ENCODE peak calls at places on chromosomes 5 and 9, in nine cellular contexts. K, J, D, X, Y, L, C, G and M are unnamed samples. For H3K4me1, the result is how much of the 10 kb centered on the place peaks cover.

GRCh38 chr9:116380496-116380995 is 227.0 kb downstream of the PAPPA start:
- DNase-seq in X (no peak), J (no peak), C (no peak), D (no peak), L (no peak), K (peak), G (no peak), Y (no peak), M (no peak)

GRCh38 chr9:33799928-33800689 is 4.7 kb downstream of the PRSS3 start:
- DNase-seq in K (no peak), J (no peak), D (no peak), L (no peak), Y (no peak), C (no peak), X (no peak), G (no peak), M (no peak)

GRCh38 chr9:4987996-4988421 is 2.9 kb downstream of the JAK2 start:
- DNase-seq in Y (peak), C (peak), X (peak), D (peak), J (peak), K (peak), L (no peak), G (peak), M (peak)

GRCh38 chr5:72451771-72452505 is 55.3 kb downstream of the ZNF366 start:
- DNase-seq in D (peak), G (no peak), J (no peak), K (peak), Y (peak), C (peak), X (no peak), L (no peak), M (no peak)

GRCh38 chr9:103707181-103707580 is 386.9 kb upstream of the SMC2 start:
- DNase-seq in G (no peak), D (no peak), K (no peak), X (no peak), J (no peak), Y (no peak), L (no peak), C (peak), M (peak)

GRCh38 chr5:124604419-124604818 is 142.0 kb downstream of the ZNF608 start:
- DNase-seq in K (no peak), C (no peak), L (no peak), J (no peak), G (no peak), X (no peak), D (no peak), Y (no peak), M (no peak)

GRCh38 chr9:128495804-128496417 is 8.6 kb upstream of the GLE1 start:
- DNase-seq in G (peak), D (no peak), Y (no peak), L (no peak), C (peak), J (no peak), X (no peak), K (no peak), M (no peak)

GRCh38 chr9:33815781-33816180 is 1.2 kb upstream of the UBE2R2 start:
- DNase-seq in G (no peak), L (no peak), C (no peak), Y (no peak), J (no peak), X (no peak), K (no peak), D (no peak), M (no peak)

GRCh38 chr5:150514708-150515211 is 6.8 kb downstream of the NDST1 start:
- DNase-seq in C (peak), Y (peak), G (no peak), J (no peak), X (no peak), K (peak), L (no peak), D (peak), M (peak)

GRCh38 chr9:121670447-121670846 is 19.0 kb downstream of the DAB2IP start:
- DNase-seq in Y (peak), J (no peak), L (no peak), D (peak), X (no peak), G (no peak), C (no peak), K (peak), M (no peak)

GRCh38 chr5:74140409-74140808 is 500.1 kb downstream of the ENC1 start:
- DNase-seq in C (no peak), K (no peak), J (no peak), G (no peak), Y (no peak), X (no peak), D (peak), L (no peak), M (no peak)

GRCh38 chr9:83106272-83106671 is 43.3 kb upstream of the RASEF start:
- DNase-seq in D (peak), K (no peak), L (no peak), X (no peak), Y (no peak), C (no peak), J (no peak), G (no peak), M (no peak)

GRCh38 chr9:127210851-127211730 is 53.5 kb upstream of the GARNL3 start:
- DNase-seq in G (no peak), J (no peak), K (no peak), X (no peak), C (no peak), D (no peak), Y (no peak), L (no peak), M (no peak)

GRCh38 chr9:83081010-83081409 is 18.1 kb upstream of the RASEF start:
- DNase-seq in C (no peak), D (no peak), X (no peak), Y (no peak), J (no peak), K (no peak), G (no peak), L (no peak), M (no peak)

GRCh38 chr9:94799578-94800264 is 73.2 kb downstream of the AOPEP start:
- DNase-seq in X (no peak), C (peak), Y (peak), J (no peak), D (peak), G (no peak), K (no peak), L (no peak), M (peak)

GRCh38 chr9:98807811-98808195 is 333 bp downstream of the GALNT12 start:
- DNase-seq in X (no peak), D (peak), K (peak), G (no peak), Y (no peak), C (no peak), L (no peak), J (no peak), M (no peak)

GRCh38 chr5:14182761-14183160 is 39.6 kb downstream of the TRIO start:
- DNase-seq in C (no peak), L (no peak), J (no peak), K (no peak), D (no peak), Y (no peak), X (no peak), G (no peak), M (peak)

GRCh38 chr5:97550164-97550563 is 367.1 kb upstream of the RIOK2 start:
- DNase-seq in L (no peak), J (no peak), X (no peak), Y (peak), C (peak), G (no peak), D (peak), K (peak), M (peak)

GRCh38 chr9:123669355-123669754 is 260.6 kb downstream of the DENND1A start:
- DNase-seq in L (no peak), Y (no peak), J (no peak), D (no peak), X (no peak), K (no peak), C (no peak), G (no peak), M (no peak)

GRCh38 chr9:136403538-136403914 is 3.6 kb upstream of the SNAPC4 start:
- DNase-seq in X (no peak), K (no peak), C (no peak), J (no peak), D (no peak), Y (no peak), L (no peak), G (no peak), M (no peak)
- H3K9ac ChIP-seq in X (peak), K (no peak), C (no peak), J (no peak), D (no peak), Y (no peak), L (no peak), G (no peak), M (no peak)

GRCh38 chr5:136192526-136193395 is at the start of gene SMIM32:
- DNase-seq in X (peak), K (peak), Y (no peak), G (no peak), L (no peak), J (no peak), D (peak), C (no peak), M (no peak)
- TF ChIP-seq EZH2 in X (no peak), K (peak), Y (peak), G (no peak), L (peak), J (no peak), D (no peak), C (no peak), M (no peak)

GRCh38 chr5:174151579-174152181 is 106.2 kb downstream of the NSG2 start:
- DNase-seq in X (no peak), J (peak), D (no peak), K (no peak), G (no peak), C (no peak), Y (no peak), L (no peak), M (no peak)

GRCh38 chr5:174159327-174160247 is 114.1 kb downstream of the NSG2 start:
- DNase-seq in L (peak), J (no peak), C (peak), Y (peak), G (peak), X (no peak), K (peak), D (peak), M (peak)

GRCh38 chr5:174154559-174154958 is 109.1 kb downstream of the NSG2 start:
- DNase-seq in D (no peak), L (no peak), J (no peak), G (no peak), C (no peak), Y (no peak), K (no peak), X (no peak), M (no peak)

GRCh38 chr5:174157048-174157447 is 111.5 kb downstream of the NSG2 start:
- DNase-seq in G (no peak), K (no peak), L (no peak), D (no peak), X (no peak), Y (no peak), J (no peak), C (no peak), M (no peak)
- H3K4me1 ChIP-seq in G (under half), K (under half), L (under half), D (under half), X (under half), Y (under half), J (under half), C (under half), M (under half)

DNA sequence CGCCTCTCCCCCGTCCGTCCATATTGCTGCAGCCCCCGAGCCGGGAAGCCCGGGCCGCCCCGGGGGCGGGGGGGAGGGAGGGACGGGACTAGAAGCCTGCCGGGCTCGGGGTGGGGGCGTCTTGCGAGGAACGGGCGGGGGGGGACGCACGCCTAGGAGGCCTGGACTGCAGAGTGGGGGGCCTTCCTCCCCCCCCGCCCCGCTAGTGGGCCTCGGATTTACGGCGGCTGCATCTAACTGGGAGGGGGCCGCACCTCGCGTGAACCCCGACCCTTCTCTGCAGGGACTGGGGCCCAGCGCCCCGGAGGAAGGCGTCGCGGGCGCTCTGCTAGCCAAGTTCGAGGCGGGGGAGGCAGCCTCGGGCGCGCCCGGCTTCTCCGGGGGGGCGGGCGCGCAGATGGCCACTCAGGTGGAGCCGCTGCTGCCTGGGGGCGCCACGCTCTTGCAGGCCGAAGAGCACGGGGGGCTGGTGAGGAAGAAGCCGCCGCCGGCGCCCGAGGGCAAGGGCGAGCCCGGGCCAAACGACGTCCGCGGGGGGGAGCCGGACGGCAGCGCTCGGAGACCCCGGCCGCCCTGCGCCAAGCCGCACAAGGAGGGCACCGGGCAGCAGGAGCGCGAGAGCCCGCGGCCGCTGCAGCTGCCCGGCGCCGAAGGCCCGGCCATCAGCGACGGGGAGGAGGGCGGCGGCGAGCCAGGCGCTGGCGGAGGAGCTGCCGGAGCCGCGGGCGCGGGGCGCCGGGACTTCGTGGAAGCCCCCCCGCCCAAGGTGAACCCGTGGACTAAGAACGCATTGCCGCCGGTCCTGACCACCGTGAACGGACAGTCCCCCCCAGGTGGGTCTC is at the start of gene LARP1:
- DNase-seq in D (no peak), G (no peak), L (no peak), J (peak), C (no peak), X (no peak), Y (no peak), K (peak), M (peak)
- H3K9ac ChIP-seq in D (peak), G (peak), L (peak), J (peak), C (peak), X (peak), Y (peak), K (peak), M (peak)

GRCh38 chr5:44388504-44389409 is 463 bp downstream of the FGF10 start:
- DNase-seq in Y (no peak), C (no peak), J (no peak), X (no peak), G (no peak), L (no peak), K (peak), D (no peak), M (no peak)
- TF ChIP-seq EZH2 in Y (no peak), C (no peak), J (no peak), X (no peak), G (no peak), L (no peak), K (no peak), D (peak), M (peak)

GRCh38 chr5:179818746-179819295 is 1.9 kb upstream of the SQSTM1 start:
- DNase-seq in X (peak), L (no peak), C (peak), K (peak), J (peak), Y (peak), G (peak), D (peak), M (peak)
- H3K4me1 ChIP-seq in X (half or more), L (under half), C (under half), K (under half), J (under half), Y (under half), G (under half), D (under half), M (under half)

GRCh38 chr9:93117924-93118862 is 15.9 kb downstream of the NINJ1 start:
- DNase-seq in J (no peak), C (no peak), Y (no peak), D (no peak), K (no peak), L (no peak), X (no peak), G (no peak), M (no peak)

GRCh38 chr9:93120846-93121315 is 13.2 kb downstream of the NINJ1 start:
- DNase-seq in J (no peak), X (no peak), K (no peak), G (no peak), L (no peak), D (no peak), Y (no peak), C (no peak), M (no peak)

GRCh38 chr9:93119953-93120845 is 13.9 kb downstream of the NINJ1 start:
- DNase-seq in J (no peak), G (peak), D (peak), L (no peak), C (peak), Y (peak), X (peak), K (peak), M (peak)

GRCh38 chr9:93118863-93119702 is 15.0 kb downstream of the NINJ1 start:
- DNase-seq in D (no peak), C (no peak), K (no peak), X (no peak), L (no peak), J (no peak), G (no peak), Y (no peak), M (no peak)

GRCh38 chr9:93119703-93119952 is 14.4 kb downstream of the NINJ1 start:
- DNase-seq in L (no peak), J (no peak), D (no peak), C (no peak), Y (no peak), X (no peak), K (no peak), G (no peak), M (no peak)
- H3K9ac ChIP-seq in L (no peak), J (no peak), D (no peak), C (no peak), Y (no peak), X (peak), K (no peak), G (peak), M (no peak)